ENCODE peak calls at places on chromosomes 7 and 10, in four cellular contexts. One of them, this sample, is unnamed.

GRCh38 chr10:112565434-112566053 is 118.5 kb downstream of the VTI1A start:
- DNase-seq in HCT116: peak
- DNase-seq in HFF-Myc: peak
- DNase-seq in PC-9: peak
- DNase-seq in this sample: peak

GRCh38 chr10:71727429-71728217 is 8.0 kb upstream of the C10orf105 start:
- DNase-seq in HCT116: no peak
- DNase-seq in HFF-Myc: peak
- DNase-seq in PC-9: peak
- DNase-seq in this sample: no peak

GRCh38 chr10:101625821-101626412 is 37.8 kb downstream of the DPCD start:
- DNase-seq in HCT116: no peak
- DNase-seq in HFF-Myc: no peak
- DNase-seq in PC-9: no peak
- DNase-seq in this sample: no peak

GRCh38 chr7:27235387-27236052 is 7.1 kb upstream of the EVX1 start:
- DNase-seq in HCT116: peak
- DNase-seq in HFF-Myc: no peak
- DNase-seq in PC-9: peak
- DNase-seq in this sample: no peak

GRCh38 chr7:601573-602340 is 82.1 kb upstream of the PDGFA start:
- DNase-seq in HCT116: no peak
- DNase-seq in HFF-Myc: no peak
- DNase-seq in PC-9: no peak
- DNase-seq in this sample: no peak

GRCh38 chr10:43594944-43595589 is 11.2 kb upstream of the ZNF485 start:
- DNase-seq in HCT116: no peak
- DNase-seq in HFF-Myc: no peak
- DNase-seq in PC-9: no peak
- DNase-seq in this sample: no peak

GRCh38 chr10:27496137-27496536 is 8.0 kb upstream of the RAB18 start:
- DNase-seq in HCT116: no peak
- DNase-seq in HFF-Myc: no peak
- DNase-seq in PC-9: no peak
- DNase-seq in this sample: no peak

GRCh38 chr7:13841284-13841683 is 148.2 kb downstream of the ETV1 start:
- DNase-seq in HCT116: no peak
- DNase-seq in HFF-Myc: no peak
- DNase-seq in PC-9: no peak
- DNase-seq in this sample: no peak

GRCh38 chr10:74006269-74006668 is 8.4 kb downstream of the VCL start:
- DNase-seq in HCT116: no peak
- DNase-seq in HFF-Myc: no peak
- DNase-seq in PC-9: no peak
- DNase-seq in this sample: no peak

GRCh38 chr7:140611641-140612040 is 29.0 kb downstream of the DENND2A start:
- DNase-seq in HCT116: no peak
- DNase-seq in HFF-Myc: no peak
- DNase-seq in PC-9: no peak
- DNase-seq in this sample: no peak

GRCh38 chr10:28445511-28445910 is 87.4 kb upstream of the WAC start:
- DNase-seq in HCT116: no peak
- DNase-seq in HFF-Myc: no peak
- DNase-seq in PC-9: no peak
- DNase-seq in this sample: no peak

GRCh38 chr7:99196536-99197288 is 11.2 kb downstream of the KPNA7 start:
- DNase-seq in HCT116: no peak
- DNase-seq in HFF-Myc: no peak
- DNase-seq in PC-9: no peak
- DNase-seq in this sample: no peak

GRCh38 chr7:41501016-41501415 is 201.9 kb downstream of the INHBA start:
- DNase-seq in HCT116: no peak
- DNase-seq in HFF-Myc: no peak
- DNase-seq in PC-9: no peak
- DNase-seq in this sample: no peak

GRCh38 chr7:72924417-72924747 is 513 bp upstream of the POM121 start:
- DNase-seq in HCT116: no peak
- DNase-seq in HFF-Myc: no peak
- DNase-seq in PC-9: no peak
- DNase-seq in this sample: no peak

GRCh38 chr10:945778-946177 is 14.3 kb upstream of the LARP4B start:
- DNase-seq in HCT116: no peak
- DNase-seq in HFF-Myc: no peak
- DNase-seq in PC-9: no peak
- DNase-seq in this sample: no peak

GRCh38 chr7:29812185-29812876 is 6.0 kb downstream of the WIPF3 start:
- DNase-seq in HCT116: no peak
- DNase-seq in HFF-Myc: peak
- DNase-seq in PC-9: no peak
- DNase-seq in this sample: no peak

GRCh38 chr10:89392974-89393373 is 551 bp downstream of the IFIT1 start:
- DNase-seq in HCT116: no peak
- DNase-seq in HFF-Myc: no peak
- DNase-seq in PC-9: no peak
- DNase-seq in this sample: peak

GRCh38 chr10:91603931-91604331 is 28.9 kb downstream of the PPP1R3C start:
- DNase-seq in HCT116: no peak
- DNase-seq in HFF-Myc: no peak
- DNase-seq in PC-9: peak
- DNase-seq in this sample: no peak

GRCh38 chr10:54797636-54798395 is 3.2 kb downstream of the PCDH15 start:
- DNase-seq in HCT116: no peak
- DNase-seq in HFF-Myc: no peak
- DNase-seq in PC-9: no peak
- DNase-seq in this sample: no peak

GRCh38 chr10:71599518-71599917 is 120.1 kb downstream of the C10orf105 start:
- DNase-seq in HCT116: no peak
- DNase-seq in HFF-Myc: no peak
- DNase-seq in PC-9: no peak
- DNase-seq in this sample: no peak

GRCh38 chr10:20004087-20004523 is 187.9 kb downstream of the PLXDC2 start:
- DNase-seq in HCT116: no peak
- DNase-seq in HFF-Myc: no peak
- DNase-seq in PC-9: no peak
- DNase-seq in this sample: no peak

GRCh38 chr10:110008518-110009339 is 945 bp downstream of the ADD3 start:
- DNase-seq in HCT116: no peak
- DNase-seq in HFF-Myc: no peak
- DNase-seq in PC-9: peak
- DNase-seq in this sample: no peak

GRCh38 chr7:16801111-16801542 is 3.7 kb downstream of the AGR2 start:
- DNase-seq in HCT116: peak
- DNase-seq in HFF-Myc: peak
- DNase-seq in PC-9: peak
- DNase-seq in this sample: peak

GRCh38 chr7:18520450-18521235 is 25.1 kb downstream of the HDAC9 start:
- DNase-seq in HCT116: no peak
- DNase-seq in HFF-Myc: peak
- DNase-seq in PC-9: no peak
- DNase-seq in this sample: no peak

GRCh38 chr7:47300472-47301021 is 281.4 kb downstream of the TNS3 start:
- DNase-seq in HCT116: no peak
- DNase-seq in HFF-Myc: no peak
- DNase-seq in PC-9: no peak
- DNase-seq in this sample: no peak

GRCh38 chr7:81075150-81075549 is 156.3 kb upstream of the SEMA3C start:
- DNase-seq in HCT116: peak
- DNase-seq in HFF-Myc: no peak
- DNase-seq in PC-9: no peak
- DNase-seq in this sample: no peak

GRCh38 chr7:116968626-116969025 is 15.3 kb downstream of the ST7 start:
- DNase-seq in HCT116: no peak
- DNase-seq in HFF-Myc: no peak
- DNase-seq in PC-9: no peak
- DNase-seq in this sample: no peak

GRCh38 chr10:62543566-62543965 is 169.4 kb downstream of the ZNF365 start:
- DNase-seq in HCT116: no peak
- DNase-seq in HFF-Myc: no peak
- DNase-seq in PC-9: no peak
- DNase-seq in this sample: no peak

GRCh38 chr7:102264367-102264891 is 22.2 kb upstream of the SH2B2 start:
- DNase-seq in HCT116: no peak
- DNase-seq in HFF-Myc: peak
- DNase-seq in PC-9: no peak
- DNase-seq in this sample: no peak

GRCh38 chr10:119654540-119654939 is 3.4 kb downstream of the BAG3 start:
- DNase-seq in HCT116: no peak
- DNase-seq in HFF-Myc: no peak
- DNase-seq in PC-9: peak
- DNase-seq in this sample: no peak
- H3K4me3 ChIP-seq in HCT116: no peak
- H3K4me3 ChIP-seq in HFF-Myc: peak
- H3K4me3 ChIP-seq in PC-9: peak
- H3K4me3 ChIP-seq in this sample: peak

GRCh38 chr10:88386204-88386877 is 196.8 kb downstream of the RNLS start:
- DNase-seq in HCT116: no peak
- DNase-seq in HFF-Myc: no peak
- DNase-seq in PC-9: no peak
- DNase-seq in this sample: no peak
- H3K4me3 ChIP-seq in HCT116: peak
- H3K4me3 ChIP-seq in HFF-Myc: no peak
- H3K4me3 ChIP-seq in PC-9: peak
- H3K4me3 ChIP-seq in this sample: no peak

GRCh38 chr10:124646483-124647352 is 97.5 kb downstream of the FAM53B start:
- DNase-seq in HCT116: no peak
- DNase-seq in HFF-Myc: peak
- DNase-seq in PC-9: peak
- DNase-seq in this sample: peak
- H3K4me3 ChIP-seq in HCT116: no peak
- H3K4me3 ChIP-seq in HFF-Myc: no peak
- H3K4me3 ChIP-seq in PC-9: no peak
- H3K4me3 ChIP-seq in this sample: no peak

GRCh38 chr10:132240156-132240555 is 53.4 kb downstream of the DPYSL4 start:
- DNase-seq in HCT116: no peak
- DNase-seq in HFF-Myc: no peak
- DNase-seq in PC-9: no peak
- DNase-seq in this sample: no peak

GRCh38 chr10:132240581-132240980 is 53.8 kb downstream of the DPYSL4 start:
- DNase-seq in HCT116: no peak
- DNase-seq in HFF-Myc: no peak
- DNase-seq in PC-9: no peak
- DNase-seq in this sample: no peak

GRCh38 chr10:132238371-132239125 is 51.8 kb downstream of the DPYSL4 start:
- DNase-seq in HCT116: no peak
- DNase-seq in HFF-Myc: no peak
- DNase-seq in PC-9: no peak
- DNase-seq in this sample: no peak

GRCh38 chr10:132237871-132238270 is 51.1 kb downstream of the DPYSL4 start:
- DNase-seq in HCT116: no peak
- DNase-seq in HFF-Myc: no peak
- DNase-seq in PC-9: no peak
- DNase-seq in this sample: no peak

DNA sequence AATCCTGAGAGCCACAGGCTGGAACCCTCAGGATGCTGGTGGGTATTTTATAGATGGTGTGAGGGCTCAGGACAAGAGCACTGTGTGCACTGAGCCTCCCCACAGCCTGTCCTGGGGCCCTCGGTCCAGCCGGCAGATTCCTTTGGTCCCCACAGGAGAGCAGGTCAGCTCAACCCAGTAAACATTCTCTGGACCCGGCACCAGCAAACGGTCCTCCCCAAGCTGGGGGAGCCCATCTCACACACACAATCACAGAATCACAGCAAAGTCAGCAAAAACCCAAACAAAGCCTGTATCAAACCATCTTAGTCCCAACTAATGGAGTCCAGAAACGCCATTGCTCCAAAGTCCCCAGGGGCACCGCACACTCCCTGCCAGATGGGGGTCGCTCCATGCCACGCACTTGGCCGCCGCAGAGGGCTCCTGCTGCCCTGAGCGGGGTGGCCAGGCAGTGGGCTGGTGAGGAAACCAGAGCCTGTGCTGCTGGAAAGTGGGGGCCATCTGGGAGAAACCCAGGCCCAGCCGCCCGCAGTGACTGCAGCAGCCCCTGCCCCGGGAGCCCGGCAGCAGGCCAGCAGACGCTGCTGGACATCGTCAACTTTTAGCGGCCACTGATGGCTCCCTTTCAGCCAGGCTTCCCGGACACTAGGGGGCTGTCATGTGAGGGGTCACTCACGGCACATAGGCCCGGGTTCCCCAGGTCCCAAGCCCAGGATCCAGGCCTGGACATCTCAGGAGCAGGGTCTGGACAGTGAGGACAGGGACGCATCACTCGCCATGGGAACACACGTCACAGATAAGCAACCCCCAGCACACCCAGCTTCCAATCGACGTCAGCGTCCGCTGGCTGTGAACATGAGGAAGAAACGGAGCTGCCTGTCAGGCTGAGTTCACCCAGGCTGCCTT is 52.6 kb downstream of the DPYSL4 start:
- DNase-seq in HCT116: no peak
- DNase-seq in HFF-Myc: no peak
- DNase-seq in PC-9: no peak
- DNase-seq in this sample: no peak
- H3K4me3 ChIP-seq in HCT116: no peak
- H3K4me3 ChIP-seq in HFF-Myc: no peak
- H3K4me3 ChIP-seq in PC-9: no peak
- H3K4me3 ChIP-seq in this sample: no peak

GRCh38 chr7:2037805-2038635 is 194.7 kb downstream of the MAD1L1 start:
- DNase-seq in HCT116: no peak
- DNase-seq in HFF-Myc: no peak
- DNase-seq in PC-9: no peak
- DNase-seq in this sample: no peak
- H3K4me3 ChIP-seq in HCT116: no peak
- H3K4me3 ChIP-seq in HFF-Myc: no peak
- H3K4me3 ChIP-seq in PC-9: no peak
- H3K4me3 ChIP-seq in this sample: peak

DNA sequence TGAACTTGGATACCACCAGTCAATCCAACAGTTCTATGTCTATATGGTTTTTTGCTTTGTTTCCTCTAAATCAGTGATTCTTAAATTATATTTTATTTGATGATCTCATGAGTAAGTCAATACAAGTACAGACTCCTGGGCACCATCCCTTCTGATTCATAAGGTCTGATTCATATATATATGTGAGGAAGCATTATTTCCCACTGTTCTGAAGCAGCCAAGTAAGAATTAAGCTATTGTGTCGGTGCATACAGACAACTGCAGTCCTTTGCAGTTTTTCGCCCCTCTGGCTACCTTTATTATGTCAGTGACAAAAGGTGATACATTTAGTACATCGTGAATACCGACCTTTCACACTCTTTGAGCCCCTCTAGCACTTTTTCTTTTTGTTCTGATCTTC is 1079.7 kb upstream of the C7orf33 start:
- DNase-seq in HCT116: no peak
- DNase-seq in HFF-Myc: no peak
- DNase-seq in PC-9: no peak
- DNase-seq in this sample: no peak
- H3K4me3 ChIP-seq in HCT116: no peak
- H3K4me3 ChIP-seq in HFF-Myc: no peak
- H3K4me3 ChIP-seq in PC-9: no peak
- H3K4me3 ChIP-seq in this sample: no peak

DNA sequence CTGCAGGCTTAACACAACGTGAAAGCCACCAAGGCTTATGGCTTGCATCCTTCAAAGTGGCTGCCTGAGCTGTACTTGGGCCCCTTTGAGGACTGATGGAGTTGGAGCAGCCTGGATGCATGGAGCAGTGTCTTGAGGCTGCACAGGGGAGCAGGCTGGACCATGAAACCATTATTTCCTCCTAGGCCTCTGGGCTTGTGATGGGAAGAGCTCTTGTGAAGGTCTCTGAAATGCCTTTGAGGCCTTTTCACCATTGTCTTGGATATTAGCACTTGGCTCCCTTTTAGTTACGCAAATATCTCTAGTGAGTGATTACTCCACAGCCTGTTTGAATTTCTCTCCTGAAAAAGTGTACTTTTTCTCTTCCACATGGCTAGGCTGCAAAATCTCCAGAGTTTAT is 201.2 kb upstream of the NPY start:
- DNase-seq in HCT116: no peak
- DNase-seq in HFF-Myc: no peak
- DNase-seq in PC-9: no peak
- DNase-seq in this sample: no peak
- H3K4me3 ChIP-seq in HCT116: no peak
- H3K4me3 ChIP-seq in HFF-Myc: no peak
- H3K4me3 ChIP-seq in PC-9: no peak
- H3K4me3 ChIP-seq in this sample: no peak

This sample was measured in AG04450.